ENCODE peak calls at places on chromosomes 5 and 9, in nine cellular contexts. One of them, this sample, is unnamed.
A peak's percentile ranks its signal among the peaks of the same experiment; 100 is the strongest.

GRCh38 chr5:151721087-151721646 is 34.5 kb upstream of the SPARC start:
- DNase-seq in NCI-H1417: no peak
- DNase-seq in substantia nigra: no peak
- DNase-seq in NCI-H1930: no peak
- DNase-seq in skeletal muscle cell: no peak
- DNase-seq in HFFc6: no peak
- DNase-seq in SK-MEL-5: peak; percentile 62
- DNase-seq in Right ventricle myocardium superior: no peak
- DNase-seq in H9: no peak
- DNase-seq in this sample: no peak

GRCh38 chr9:80503692-80504400 is 932.1 kb downstream of the TLE4 start:
- DNase-seq in NCI-H1930: no peak
- DNase-seq in SK-MEL-5: no peak
- DNase-seq in substantia nigra: no peak
- DNase-seq in H9: no peak
- DNase-seq in Right ventricle myocardium superior: no peak
- DNase-seq in skeletal muscle cell: no peak
- DNase-seq in HFFc6: no peak
- DNase-seq in NCI-H1417: no peak
- DNase-seq in this sample: no peak

GRCh38 chr9:8356406-8356805 is 556.8 kb upstream of the DMAC1 start:
- DNase-seq in NCI-H1417: no peak
- DNase-seq in H9: no peak
- DNase-seq in NCI-H1930: no peak
- DNase-seq in HFFc6: no peak
- DNase-seq in SK-MEL-5: no peak
- DNase-seq in Right ventricle myocardium superior: no peak
- DNase-seq in skeletal muscle cell: no peak
- DNase-seq in substantia nigra: no peak
- DNase-seq in this sample: no peak

GRCh38 chr5:177189965-177190364 is 56.4 kb downstream of the NSD1 start:
- DNase-seq in Right ventricle myocardium superior: no peak
- DNase-seq in substantia nigra: no peak
- DNase-seq in HFFc6: no peak
- DNase-seq in SK-MEL-5: no peak
- DNase-seq in skeletal muscle cell: no peak
- DNase-seq in H9: no peak
- DNase-seq in NCI-H1930: no peak
- DNase-seq in NCI-H1417: no peak
- DNase-seq in this sample: no peak

GRCh38 chr9:130200038-130200979 is 28.1 kb downstream of the NCS1 start:
- DNase-seq in skeletal muscle cell: no peak
- DNase-seq in HFFc6: no peak
- DNase-seq in H9: no peak
- DNase-seq in Right ventricle myocardium superior: no peak
- DNase-seq in SK-MEL-5: no peak
- DNase-seq in NCI-H1417: no peak
- DNase-seq in substantia nigra: peak; percentile 53
- DNase-seq in NCI-H1930: no peak
- DNase-seq in this sample: no peak

GRCh38 chr5:66840527-66841013 is 244.4 kb downstream of the MAST4 start:
- DNase-seq in substantia nigra: no peak
- DNase-seq in NCI-H1930: no peak
- DNase-seq in SK-MEL-5: no peak
- DNase-seq in NCI-H1417: no peak
- DNase-seq in HFFc6: no peak
- DNase-seq in Right ventricle myocardium superior: no peak
- DNase-seq in H9: no peak
- DNase-seq in skeletal muscle cell: peak; percentile 8
- DNase-seq in this sample: no peak

GRCh38 chr5:73188764-73189521 is 15.9 kb downstream of the TMEM174 start:
- DNase-seq in skeletal muscle cell: no peak
- DNase-seq in Right ventricle myocardium superior: no peak
- DNase-seq in NCI-H1930: no peak
- DNase-seq in HFFc6: peak; percentile 34
- DNase-seq in H9: peak; percentile 39
- DNase-seq in NCI-H1417: no peak
- DNase-seq in SK-MEL-5: peak; percentile 24
- DNase-seq in substantia nigra: no peak
- DNase-seq in this sample: no peak

GRCh38 chr9:8778356-8778755 is 978.8 kb upstream of the DMAC1 start:
- DNase-seq in Right ventricle myocardium superior: no peak
- DNase-seq in HFFc6: no peak
- DNase-seq in NCI-H1930: no peak
- DNase-seq in skeletal muscle cell: no peak
- DNase-seq in substantia nigra: no peak
- DNase-seq in SK-MEL-5: no peak
- DNase-seq in H9: no peak
- DNase-seq in NCI-H1417: no peak
- DNase-seq in this sample: no peak

GRCh38 chr9:79665383-79665782 is 93.6 kb downstream of the TLE4 start:
- DNase-seq in skeletal muscle cell: no peak
- DNase-seq in HFFc6: no peak
- DNase-seq in NCI-H1417: no peak
- DNase-seq in H9: no peak
- DNase-seq in substantia nigra: no peak
- DNase-seq in Right ventricle myocardium superior: no peak
- DNase-seq in SK-MEL-5: no peak
- DNase-seq in NCI-H1930: no peak
- DNase-seq in this sample: no peak

GRCh38 chr5:81005708-81006107 is 45.5 kb downstream of the RASGRF2 start:
- DNase-seq in SK-MEL-5: no peak
- DNase-seq in H9: no peak
- DNase-seq in substantia nigra: no peak
- DNase-seq in Right ventricle myocardium superior: no peak
- DNase-seq in NCI-H1930: no peak
- DNase-seq in skeletal muscle cell: no peak
- DNase-seq in NCI-H1417: no peak
- DNase-seq in HFFc6: no peak
- DNase-seq in this sample: no peak

GRCh38 chr9:136644593-136645342 is 17.9 kb upstream of the EGFL7 start:
- DNase-seq in HFFc6: peak; percentile 17
- DNase-seq in substantia nigra: peak; percentile 32
- DNase-seq in H9: peak; percentile 77
- DNase-seq in SK-MEL-5: peak; percentile 76
- DNase-seq in Right ventricle myocardium superior: peak; percentile 95
- DNase-seq in NCI-H1417: no peak
- DNase-seq in skeletal muscle cell: no peak
- DNase-seq in NCI-H1930: no peak
- DNase-seq in this sample: peak; percentile 85

GRCh38 chr5:169542811-169543210 is 40.8 kb upstream of the SPDL1 start:
- DNase-seq in skeletal muscle cell: no peak
- DNase-seq in H9: no peak
- DNase-seq in NCI-H1930: no peak
- DNase-seq in HFFc6: no peak
- DNase-seq in substantia nigra: no peak
- DNase-seq in Right ventricle myocardium superior: no peak
- DNase-seq in NCI-H1417: no peak
- DNase-seq in SK-MEL-5: no peak
- DNase-seq in this sample: no peak

GRCh38 chr9:91896513-91897121 is 53.4 kb downstream of the ROR2 start:
- DNase-seq in NCI-H1417: peak; percentile 23
- DNase-seq in H9: no peak
- DNase-seq in SK-MEL-5: peak; percentile 37
- DNase-seq in skeletal muscle cell: peak; percentile 11
- DNase-seq in Right ventricle myocardium superior: no peak
- DNase-seq in HFFc6: no peak
- DNase-seq in substantia nigra: no peak
- DNase-seq in NCI-H1930: no peak
- DNase-seq in this sample: peak; percentile 84

GRCh38 chr5:65104831-65105230 is 336.1 kb downstream of the CWC27 start:
- DNase-seq in substantia nigra: no peak
- DNase-seq in HFFc6: no peak
- DNase-seq in skeletal muscle cell: no peak
- DNase-seq in Right ventricle myocardium superior: no peak
- DNase-seq in NCI-H1930: no peak
- DNase-seq in H9: no peak
- DNase-seq in NCI-H1417: no peak
- DNase-seq in SK-MEL-5: no peak
- DNase-seq in this sample: no peak

GRCh38 chr9:2480255-2480837 is 141.2 kb upstream of the VLDLR start:
- DNase-seq in H9: no peak
- DNase-seq in substantia nigra: no peak
- DNase-seq in NCI-H1930: no peak
- DNase-seq in HFFc6: no peak
- DNase-seq in skeletal muscle cell: no peak
- DNase-seq in NCI-H1417: no peak
- DNase-seq in SK-MEL-5: no peak
- DNase-seq in Right ventricle myocardium superior: no peak
- DNase-seq in this sample: no peak

GRCh38 chr5:16894236-16895057 is 41.6 kb downstream of the MYO10 start:
- DNase-seq in NCI-H1930: peak; percentile 81
- DNase-seq in HFFc6: peak; percentile 85
- DNase-seq in H9: no peak
- DNase-seq in Right ventricle myocardium superior: no peak
- DNase-seq in substantia nigra: no peak
- DNase-seq in SK-MEL-5: no peak
- DNase-seq in NCI-H1417: peak; percentile 16
- DNase-seq in skeletal muscle cell: peak; percentile 96
- DNase-seq in this sample: no peak

GRCh38 chr9:85077954-85078353 is 408.4 kb downstream of the NTRK2 start:
- DNase-seq in H9: no peak
- DNase-seq in skeletal muscle cell: no peak
- DNase-seq in NCI-H1930: no peak
- DNase-seq in Right ventricle myocardium superior: no peak
- DNase-seq in NCI-H1417: peak; percentile 26
- DNase-seq in HFFc6: no peak
- DNase-seq in SK-MEL-5: no peak
- DNase-seq in substantia nigra: no peak
- DNase-seq in this sample: no peak

GRCh38 chr9:127523312-127523851 is 72.1 kb downstream of the LRSAM1 start:
- DNase-seq in NCI-H1417: no peak
- DNase-seq in substantia nigra: no peak
- DNase-seq in HFFc6: no peak
- DNase-seq in skeletal muscle cell: no peak
- DNase-seq in SK-MEL-5: peak; percentile 51
- DNase-seq in Right ventricle myocardium superior: no peak
- DNase-seq in NCI-H1930: peak; percentile 18
- DNase-seq in H9: no peak
- DNase-seq in this sample: no peak

GRCh38 chr9:75953218-75953617 is 62.7 kb downstream of the PCSK5 start:
- DNase-seq in NCI-H1417: no peak
- DNase-seq in H9: no peak
- DNase-seq in substantia nigra: no peak
- DNase-seq in Right ventricle myocardium superior: no peak
- DNase-seq in SK-MEL-5: no peak
- DNase-seq in HFFc6: no peak
- DNase-seq in NCI-H1930: no peak
- DNase-seq in skeletal muscle cell: peak; percentile 19
- DNase-seq in this sample: no peak

GRCh38 chr9:126293522-126293889 is 33.1 kb upstream of the MVB12B start:
- DNase-seq in HFFc6: no peak
- DNase-seq in substantia nigra: no peak
- DNase-seq in skeletal muscle cell: no peak
- DNase-seq in Right ventricle myocardium superior: no peak
- DNase-seq in SK-MEL-5: peak; percentile 17
- DNase-seq in H9: no peak
- DNase-seq in NCI-H1930: no peak
- DNase-seq in NCI-H1417: no peak
- DNase-seq in this sample: no peak

GRCh38 chr9:80994892-80995291 is 694.5 kb downstream of the TLE1 start:
- DNase-seq in NCI-H1930: no peak
- DNase-seq in substantia nigra: no peak
- DNase-seq in HFFc6: no peak
- DNase-seq in Right ventricle myocardium superior: no peak
- DNase-seq in SK-MEL-5: no peak
- DNase-seq in H9: no peak
- DNase-seq in skeletal muscle cell: peak; percentile 7
- DNase-seq in NCI-H1417: no peak
- DNase-seq in this sample: no peak

GRCh38 chr5:92633821-92634220 is 947.2 kb downstream of the NR2F1-AS1 start:
- DNase-seq in skeletal muscle cell: no peak
- DNase-seq in substantia nigra: no peak
- DNase-seq in Right ventricle myocardium superior: no peak
- DNase-seq in NCI-H1930: no peak
- DNase-seq in H9: no peak
- DNase-seq in NCI-H1417: no peak
- DNase-seq in HFFc6: no peak
- DNase-seq in SK-MEL-5: no peak
- DNase-seq in this sample: no peak

GRCh38 chr9:128587453-128587852 is 35.1 kb downstream of the SPTAN1 start:
- DNase-seq in NCI-H1930: no peak
- DNase-seq in skeletal muscle cell: no peak
- DNase-seq in H9: no peak
- DNase-seq in Right ventricle myocardium superior: no peak
- DNase-seq in NCI-H1417: no peak
- DNase-seq in SK-MEL-5: no peak
- DNase-seq in HFFc6: no peak
- DNase-seq in substantia nigra: no peak
- DNase-seq in this sample: no peak

GRCh38 chr5:169576181-169576598 is 7.4 kb upstream of the SPDL1 start:
- DNase-seq in HFFc6: peak; percentile 90
- DNase-seq in NCI-H1930: no peak
- DNase-seq in NCI-H1417: no peak
- DNase-seq in Right ventricle myocardium superior: no peak
- DNase-seq in skeletal muscle cell: peak; percentile 93
- DNase-seq in SK-MEL-5: no peak
- DNase-seq in H9: no peak
- DNase-seq in substantia nigra: no peak
- DNase-seq in this sample: peak; percentile 66

GRCh38 chr5:172276214-172276613 is 7.3 kb downstream of the UBTD2 start:
- DNase-seq in SK-MEL-5: peak; percentile 40
- DNase-seq in substantia nigra: no peak
- DNase-seq in HFFc6: peak; percentile 3
- DNase-seq in Right ventricle myocardium superior: no peak
- DNase-seq in NCI-H1930: no peak
- DNase-seq in skeletal muscle cell: no peak
- DNase-seq in H9: no peak
- DNase-seq in NCI-H1417: no peak
- DNase-seq in this sample: no peak

GRCh38 chr5:180593446-180594206 is 2.3 kb upstream of the SCGB3A1 start:
- DNase-seq in skeletal muscle cell: no peak
- DNase-seq in HFFc6: no peak
- DNase-seq in NCI-H1930: no peak
- DNase-seq in H9: no peak
- DNase-seq in substantia nigra: no peak
- DNase-seq in NCI-H1417: no peak
- DNase-seq in Right ventricle myocardium superior: no peak
- DNase-seq in SK-MEL-5: no peak
- DNase-seq in this sample: peak; percentile 48